ENCODE peak calls at places on chromosomes 7 and 10, in ten cellular contexts. One of them, this sample, is unnamed.
A peak's percentile ranks its signal among the peaks of the same experiment; 100 is the strongest.

GRCh38 chr10:73117976-73118743 is 7.9 kb downstream of the NUDT13 start:
- DNase-seq in GM10248: peak; percentile 71
- DNase-seq in Caco-2: no peak
- DNase-seq in ovary: no peak
- DNase-seq in foreskin fibroblast: peak; percentile 67
- DNase-seq in progenitor cell of endocrine pancreas: no peak
- DNase-seq in uterus: no peak
- DNase-seq in A549: no peak
- DNase-seq in thoracic aorta: no peak
- DNase-seq in B cell: no peak
- DNase-seq in this sample: no peak

GRCh38 chr7:55050286-55050685 is 31.5 kb downstream of the EGFR start:
- DNase-seq in GM10248: no peak
- DNase-seq in Caco-2: no peak
- DNase-seq in ovary: no peak
- DNase-seq in foreskin fibroblast: peak; percentile 67
- DNase-seq in progenitor cell of endocrine pancreas: no peak
- DNase-seq in uterus: no peak
- DNase-seq in A549: no peak
- DNase-seq in thoracic aorta: no peak
- DNase-seq in B cell: no peak
- DNase-seq in this sample: no peak

GRCh38 chr7:1917221-1918062 is 247.4 kb downstream of the ELFN1 start:
- DNase-seq in GM10248: no peak
- DNase-seq in Caco-2: no peak
- DNase-seq in ovary: no peak
- DNase-seq in foreskin fibroblast: peak; percentile 26
- DNase-seq in progenitor cell of endocrine pancreas: no peak
- DNase-seq in uterus: no peak
- DNase-seq in A549: no peak
- DNase-seq in thoracic aorta: no peak
- DNase-seq in B cell: no peak
- DNase-seq in this sample: no peak

GRCh38 chr10:129766611-129767550 is 197.2 kb downstream of the EBF3 start:
- DNase-seq in GM10248: no peak
- DNase-seq in Caco-2: peak; percentile 19
- DNase-seq in ovary: no peak
- DNase-seq in foreskin fibroblast: no peak
- DNase-seq in progenitor cell of endocrine pancreas: peak; percentile 7
- DNase-seq in uterus: peak; percentile 7
- DNase-seq in A549: no peak
- DNase-seq in thoracic aorta: no peak
- DNase-seq in B cell: no peak
- DNase-seq in this sample: no peak

GRCh38 chr10:103750836-103751235 is 104.5 kb downstream of the SH3PXD2A start:
- DNase-seq in GM10248: no peak
- DNase-seq in Caco-2: no peak
- DNase-seq in ovary: no peak
- DNase-seq in foreskin fibroblast: no peak
- DNase-seq in progenitor cell of endocrine pancreas: no peak
- DNase-seq in uterus: no peak
- DNase-seq in A549: no peak
- DNase-seq in thoracic aorta: no peak
- DNase-seq in B cell: no peak
- DNase-seq in this sample: no peak

GRCh38 chr10:119644215-119644826 is 6.9 kb upstream of the BAG3 start:
- DNase-seq in GM10248: no peak
- DNase-seq in Caco-2: no peak
- DNase-seq in ovary: no peak
- DNase-seq in foreskin fibroblast: no peak
- DNase-seq in progenitor cell of endocrine pancreas: no peak
- DNase-seq in uterus: no peak
- DNase-seq in A549: no peak
- DNase-seq in thoracic aorta: no peak
- DNase-seq in B cell: no peak
- DNase-seq in this sample: no peak

GRCh38 chr10:74957199-74958084 is 131.0 kb downstream of the KAT6B start:
- DNase-seq in GM10248: no peak
- DNase-seq in Caco-2: no peak
- DNase-seq in ovary: no peak
- DNase-seq in foreskin fibroblast: no peak
- DNase-seq in progenitor cell of endocrine pancreas: no peak
- DNase-seq in uterus: no peak
- DNase-seq in A549: no peak
- DNase-seq in thoracic aorta: no peak
- DNase-seq in B cell: no peak
- DNase-seq in this sample: no peak

GRCh38 chr7:44167920-44168319 is 21.3 kb downstream of the GCK start:
- DNase-seq in GM10248: no peak
- DNase-seq in Caco-2: no peak
- DNase-seq in ovary: no peak
- DNase-seq in foreskin fibroblast: no peak
- DNase-seq in progenitor cell of endocrine pancreas: no peak
- DNase-seq in uterus: no peak
- DNase-seq in A549: no peak
- DNase-seq in thoracic aorta: no peak
- DNase-seq in B cell: no peak
- DNase-seq in this sample: no peak

GRCh38 chr7:1431644-1432380 is 27.5 kb downstream of the MICALL2 start:
- DNase-seq in GM10248: no peak
- DNase-seq in Caco-2: peak; percentile 68
- DNase-seq in ovary: no peak
- DNase-seq in foreskin fibroblast: no peak
- DNase-seq in progenitor cell of endocrine pancreas: no peak
- DNase-seq in uterus: no peak
- DNase-seq in A549: no peak
- DNase-seq in thoracic aorta: no peak
- DNase-seq in B cell: no peak
- DNase-seq in this sample: no peak

GRCh38 chr10:104501864-104502579 is 139.1 kb upstream of the SORCS3 start:
- DNase-seq in GM10248: no peak
- DNase-seq in Caco-2: no peak
- DNase-seq in ovary: no peak
- DNase-seq in foreskin fibroblast: no peak
- DNase-seq in progenitor cell of endocrine pancreas: no peak
- DNase-seq in uterus: no peak
- DNase-seq in A549: no peak
- DNase-seq in thoracic aorta: no peak
- DNase-seq in B cell: no peak
- DNase-seq in this sample: no peak

GRCh38 chr10:76209135-76209534 is 777.7 kb downstream of the LRMDA start:
- DNase-seq in GM10248: no peak
- DNase-seq in Caco-2: no peak
- DNase-seq in ovary: no peak
- DNase-seq in foreskin fibroblast: peak; percentile 44
- DNase-seq in progenitor cell of endocrine pancreas: no peak
- DNase-seq in uterus: no peak
- DNase-seq in A549: no peak
- DNase-seq in thoracic aorta: no peak
- DNase-seq in B cell: no peak
- DNase-seq in this sample: no peak

GRCh38 chr10:114624941-114625780 is 32.9 kb downstream of the ABLIM1 start:
- DNase-seq in GM10248: no peak
- DNase-seq in Caco-2: no peak
- DNase-seq in ovary: no peak
- DNase-seq in foreskin fibroblast: peak; percentile 23
- DNase-seq in progenitor cell of endocrine pancreas: no peak
- DNase-seq in uterus: no peak
- DNase-seq in A549: no peak
- DNase-seq in thoracic aorta: no peak
- DNase-seq in B cell: no peak
- DNase-seq in this sample: no peak

GRCh38 chr10:48503293-48503911 is 101.5 kb downstream of the ARHGAP22 start:
- DNase-seq in GM10248: no peak
- DNase-seq in Caco-2: peak; percentile 17
- DNase-seq in ovary: no peak
- DNase-seq in foreskin fibroblast: peak; percentile 38
- DNase-seq in progenitor cell of endocrine pancreas: no peak
- DNase-seq in uterus: no peak
- DNase-seq in A549: no peak
- DNase-seq in thoracic aorta: no peak
- DNase-seq in B cell: no peak
- DNase-seq in this sample: no peak

GRCh38 chr7:23476286-23477169 is 6.2 kb upstream of the IGF2BP3 start:
- DNase-seq in GM10248: no peak
- DNase-seq in Caco-2: no peak
- DNase-seq in ovary: no peak
- DNase-seq in foreskin fibroblast: no peak
- DNase-seq in progenitor cell of endocrine pancreas: no peak
- DNase-seq in uterus: no peak
- DNase-seq in A549: no peak
- DNase-seq in thoracic aorta: no peak
- DNase-seq in B cell: no peak
- DNase-seq in this sample: no peak

GRCh38 chr10:60206735-60207134 is 182.9 kb downstream of the ANK3 start:
- DNase-seq in GM10248: no peak
- DNase-seq in Caco-2: no peak
- DNase-seq in ovary: no peak
- DNase-seq in foreskin fibroblast: peak; percentile 56
- DNase-seq in progenitor cell of endocrine pancreas: no peak
- DNase-seq in uterus: no peak
- DNase-seq in A549: no peak
- DNase-seq in thoracic aorta: no peak
- DNase-seq in B cell: no peak
- DNase-seq in this sample: no peak

GRCh38 chr10:60207894-60208293 is 181.8 kb downstream of the ANK3 start:
- DNase-seq in GM10248: no peak
- DNase-seq in Caco-2: no peak
- DNase-seq in ovary: no peak
- DNase-seq in foreskin fibroblast: no peak
- DNase-seq in progenitor cell of endocrine pancreas: no peak
- DNase-seq in uterus: no peak
- DNase-seq in A549: no peak
- DNase-seq in thoracic aorta: no peak
- DNase-seq in B cell: no peak
- DNase-seq in this sample: no peak

GRCh38 chr10:60205741-60206140 is 183.9 kb downstream of the ANK3 start:
- DNase-seq in GM10248: no peak
- DNase-seq in Caco-2: no peak
- DNase-seq in ovary: no peak
- DNase-seq in foreskin fibroblast: no peak
- DNase-seq in progenitor cell of endocrine pancreas: no peak
- DNase-seq in uterus: no peak
- DNase-seq in A549: no peak
- DNase-seq in thoracic aorta: no peak
- DNase-seq in B cell: no peak
- DNase-seq in this sample: no peak

GRCh38 chr10:60200682-60201053 is 189.0 kb downstream of the ANK3 start:
- DNase-seq in GM10248: no peak
- DNase-seq in Caco-2: no peak
- DNase-seq in ovary: no peak
- DNase-seq in foreskin fibroblast: no peak
- DNase-seq in progenitor cell of endocrine pancreas: no peak
- DNase-seq in uterus: no peak
- DNase-seq in A549: no peak
- DNase-seq in thoracic aorta: no peak
- DNase-seq in B cell: no peak
- DNase-seq in this sample: no peak

GRCh38 chr10:60203993-60204618 is 185.6 kb downstream of the ANK3 start:
- DNase-seq in GM10248: no peak
- DNase-seq in Caco-2: no peak
- DNase-seq in ovary: no peak
- DNase-seq in foreskin fibroblast: peak; percentile 62
- DNase-seq in progenitor cell of endocrine pancreas: no peak
- DNase-seq in uterus: no peak
- DNase-seq in A549: peak; percentile 10
- DNase-seq in thoracic aorta: no peak
- DNase-seq in B cell: no peak
- DNase-seq in this sample: peak; percentile 35
- TF ChIP-seq CTCF in GM10248: peak; percentile 35
- TF ChIP-seq CTCF in Caco-2: peak; percentile 86
- TF ChIP-seq CTCF in ovary: no peak
- TF ChIP-seq CTCF in foreskin fibroblast: peak; percentile 81
- TF ChIP-seq CTCF in progenitor cell of endocrine pancreas: peak; percentile 69
- TF ChIP-seq CTCF in uterus: peak; percentile 42
- TF ChIP-seq CTCF in A549: peak; percentile 55
- TF ChIP-seq CTCF in thoracic aorta: peak; percentile 45
- TF ChIP-seq CTCF in B cell: peak; percentile 70
- TF ChIP-seq CTCF in this sample: peak; percentile 73

GRCh38 chr10:7218974-7219373 is 191.9 kb downstream of the SFMBT2 start:
- DNase-seq in GM10248: no peak
- DNase-seq in Caco-2: no peak
- DNase-seq in ovary: no peak
- DNase-seq in foreskin fibroblast: peak; percentile 30
- DNase-seq in progenitor cell of endocrine pancreas: no peak
- DNase-seq in uterus: no peak
- DNase-seq in A549: no peak
- DNase-seq in thoracic aorta: no peak
- DNase-seq in B cell: no peak
- DNase-seq in this sample: no peak
- TF ChIP-seq CTCF in GM10248: peak; percentile 2
- TF ChIP-seq CTCF in Caco-2: no peak
- TF ChIP-seq CTCF in ovary: no peak
- TF ChIP-seq CTCF in foreskin fibroblast: no peak
- TF ChIP-seq CTCF in progenitor cell of endocrine pancreas: no peak
- TF ChIP-seq CTCF in uterus: peak; percentile 22
- TF ChIP-seq CTCF in A549: peak; percentile 8
- TF ChIP-seq CTCF in thoracic aorta: no peak
- TF ChIP-seq CTCF in B cell: no peak
- TF ChIP-seq CTCF in this sample: no peak

DNA sequence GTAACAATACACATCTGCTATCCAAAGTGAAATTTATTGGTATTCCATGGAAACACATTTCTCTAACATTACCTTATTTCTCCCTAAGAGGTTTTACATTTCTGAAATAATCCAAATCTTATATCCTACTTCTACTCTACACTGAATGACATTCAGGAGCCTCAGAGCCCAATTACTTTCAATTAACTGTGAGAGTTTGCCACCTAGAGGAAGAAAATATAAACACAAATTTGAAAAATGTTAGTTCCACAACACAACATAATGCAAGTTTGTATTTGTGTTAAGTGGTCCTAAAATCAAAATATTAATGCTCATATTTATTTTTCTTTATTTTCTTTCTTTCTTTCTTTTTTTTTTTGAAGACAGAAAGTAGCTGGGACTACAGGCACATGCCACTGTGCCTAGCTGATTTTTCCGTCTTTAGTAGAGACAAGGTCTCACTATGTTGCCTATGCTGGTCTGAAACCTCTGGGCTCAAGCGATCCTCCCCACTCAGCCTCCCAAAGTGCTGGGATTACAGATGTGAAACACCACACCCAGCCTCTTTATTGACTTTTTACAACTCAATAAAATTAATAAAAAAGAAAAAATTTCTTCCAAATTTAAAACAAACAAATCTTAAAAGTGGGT is 46.0 kb downstream of the ATAD1 start:
- DNase-seq in GM10248: peak; percentile 12
- DNase-seq in Caco-2: no peak
- DNase-seq in ovary: no peak
- DNase-seq in foreskin fibroblast: peak; percentile 37
- DNase-seq in progenitor cell of endocrine pancreas: no peak
- DNase-seq in uterus: no peak
- DNase-seq in A549: peak; percentile 21
- DNase-seq in thoracic aorta: no peak
- DNase-seq in B cell: no peak
- DNase-seq in this sample: no peak
- TF ChIP-seq CTCF in GM10248: peak; percentile 25
- TF ChIP-seq CTCF in Caco-2: peak; percentile 48
- TF ChIP-seq CTCF in ovary: peak; percentile 24
- TF ChIP-seq CTCF in foreskin fibroblast: peak; percentile 15
- TF ChIP-seq CTCF in progenitor cell of endocrine pancreas: peak; percentile 64
- TF ChIP-seq CTCF in uterus: peak; percentile 41
- TF ChIP-seq CTCF in A549: peak; percentile 70
- TF ChIP-seq CTCF in thoracic aorta: peak; percentile 40
- TF ChIP-seq CTCF in B cell: peak; percentile 75
- TF ChIP-seq CTCF in this sample: peak; percentile 16

GRCh38 chr10:126504051-126504760 is 115.9 kb upstream of the ADAM12 start:
- DNase-seq in GM10248: peak; percentile 41
- DNase-seq in Caco-2: peak; percentile 45
- DNase-seq in ovary: peak; percentile 37
- DNase-seq in foreskin fibroblast: peak; percentile 81
- DNase-seq in progenitor cell of endocrine pancreas: peak; percentile 32
- DNase-seq in uterus: peak; percentile 15
- DNase-seq in A549: peak; percentile 66
- DNase-seq in thoracic aorta: no peak
- DNase-seq in B cell: no peak
- DNase-seq in this sample: peak; percentile 32
- TF ChIP-seq CTCF in GM10248: peak; percentile 37
- TF ChIP-seq CTCF in Caco-2: peak; percentile 78
- TF ChIP-seq CTCF in ovary: peak; percentile 44
- TF ChIP-seq CTCF in foreskin fibroblast: peak; percentile 76
- TF ChIP-seq CTCF in progenitor cell of endocrine pancreas: peak; percentile 67
- TF ChIP-seq CTCF in uterus: peak; percentile 61
- TF ChIP-seq CTCF in A549: peak; percentile 76
- TF ChIP-seq CTCF in thoracic aorta: peak; percentile 53
- TF ChIP-seq CTCF in B cell: peak; percentile 45
- TF ChIP-seq CTCF in this sample: peak; percentile 51

This sample was measured in Calu3.